ENCODE peak calls at places on chromosomes 2 and 18, in eight cellular contexts. One of them, this sample, is unnamed.

GRCh38 chr2:189179607-189179979 is at the start of gene COL5A2:
- DNase-seq in A673: peak; percentile 85
- DNase-seq in heart right ventricle: no peak
- DNase-seq in H7: no peak
- DNase-seq in NCI-H1436: no peak
- DNase-seq in activated T-helper 1 cell treated with anti-CD3 and anti-CD28 coated beads, Interleukin-12 subunit alpha, Interleukin-12 subunit beta, Interleukin-2, Interleukin-4 antibody, amounts not matched to agents 30 ng/mL and 10 ng/mL and 1 ng/mL, durations not matched to agents 14 hours and 24 hours and 36 hours: no peak
- DNase-seq in fibroblast of gingiva: peak; percentile 94
- DNase-seq in CD8-positive, alpha-beta memory T cell: no peak
- DNase-seq in this sample: no peak

GRCh38 chr2:42949125-42949524 is 156.7 kb upstream of the HAAO start:
- DNase-seq in heart right ventricle: no peak
- DNase-seq in CD8-positive, alpha-beta memory T cell: no peak
- DNase-seq in fibroblast of gingiva: no peak
- DNase-seq in NCI-H1436: no peak
- DNase-seq in activated T-helper 1 cell treated with anti-CD3 and anti-CD28 coated beads, Interleukin-12 subunit alpha, Interleukin-12 subunit beta, Interleukin-2, Interleukin-4 antibody, amounts not matched to agents 30 ng/mL and 10 ng/mL and 1 ng/mL, durations not matched to agents 14 hours and 24 hours and 36 hours: no peak
- DNase-seq in A673: no peak
- DNase-seq in H7: no peak
- DNase-seq in this sample: no peak

GRCh38 chr2:88198308-88198707 is 28.2 kb downstream of the THNSL2 start:
- DNase-seq in H7: no peak
- DNase-seq in fibroblast of gingiva: no peak
- DNase-seq in A673: no peak
- DNase-seq in activated T-helper 1 cell treated with anti-CD3 and anti-CD28 coated beads, Interleukin-12 subunit alpha, Interleukin-12 subunit beta, Interleukin-2, Interleukin-4 antibody, amounts not matched to agents 30 ng/mL and 10 ng/mL and 1 ng/mL, durations not matched to agents 14 hours and 24 hours and 36 hours: no peak
- DNase-seq in CD8-positive, alpha-beta memory T cell: no peak
- DNase-seq in heart right ventricle: no peak
- DNase-seq in NCI-H1436: no peak
- DNase-seq in this sample: no peak

GRCh38 chr2:37713258-37713700 is 41.8 kb upstream of the CDC42EP3 start:
- DNase-seq in fibroblast of gingiva: peak; percentile 90
- DNase-seq in NCI-H1436: no peak
- DNase-seq in CD8-positive, alpha-beta memory T cell: no peak
- DNase-seq in heart right ventricle: no peak
- DNase-seq in A673: no peak
- DNase-seq in H7: no peak
- DNase-seq in activated T-helper 1 cell treated with anti-CD3 and anti-CD28 coated beads, Interleukin-12 subunit alpha, Interleukin-12 subunit beta, Interleukin-2, Interleukin-4 antibody, amounts not matched to agents 30 ng/mL and 10 ng/mL and 1 ng/mL, durations not matched to agents 14 hours and 24 hours and 36 hours: no peak
- DNase-seq in this sample: no peak

GRCh38 chr2:224426650-224427049 is 24.7 kb upstream of the FAM124B start:
- DNase-seq in A673: no peak
- DNase-seq in NCI-H1436: no peak
- DNase-seq in H7: no peak
- DNase-seq in heart right ventricle: no peak
- DNase-seq in activated T-helper 1 cell treated with anti-CD3 and anti-CD28 coated beads, Interleukin-12 subunit alpha, Interleukin-12 subunit beta, Interleukin-2, Interleukin-4 antibody, amounts not matched to agents 30 ng/mL and 10 ng/mL and 1 ng/mL, durations not matched to agents 14 hours and 24 hours and 36 hours: no peak
- DNase-seq in CD8-positive, alpha-beta memory T cell: no peak
- DNase-seq in fibroblast of gingiva: no peak
- DNase-seq in this sample: no peak

GRCh38 chr2:160603771-160604510 is 110.3 kb upstream of the RBMS1 start:
- DNase-seq in NCI-H1436: no peak
- DNase-seq in heart right ventricle: no peak
- DNase-seq in A673: peak; percentile 75
- DNase-seq in activated T-helper 1 cell treated with anti-CD3 and anti-CD28 coated beads, Interleukin-12 subunit alpha, Interleukin-12 subunit beta, Interleukin-2, Interleukin-4 antibody, amounts not matched to agents 30 ng/mL and 10 ng/mL and 1 ng/mL, durations not matched to agents 14 hours and 24 hours and 36 hours: no peak
- DNase-seq in H7: no peak
- DNase-seq in CD8-positive, alpha-beta memory T cell: no peak
- DNase-seq in fibroblast of gingiva: no peak
- DNase-seq in this sample: no peak

GRCh38 chr18:72674710-72675109 is 130.6 kb upstream of the CBLN2 start:
- DNase-seq in fibroblast of gingiva: peak; percentile 17
- DNase-seq in H7: no peak
- DNase-seq in heart right ventricle: no peak
- DNase-seq in NCI-H1436: no peak
- DNase-seq in A673: no peak
- DNase-seq in CD8-positive, alpha-beta memory T cell: no peak
- DNase-seq in activated T-helper 1 cell treated with anti-CD3 and anti-CD28 coated beads, Interleukin-12 subunit alpha, Interleukin-12 subunit beta, Interleukin-2, Interleukin-4 antibody, amounts not matched to agents 30 ng/mL and 10 ng/mL and 1 ng/mL, durations not matched to agents 14 hours and 24 hours and 36 hours: no peak
- DNase-seq in this sample: no peak

GRCh38 chr2:158967114-158967730 is 1.2 kb upstream of the TANC1 start:
- DNase-seq in activated T-helper 1 cell treated with anti-CD3 and anti-CD28 coated beads, Interleukin-12 subunit alpha, Interleukin-12 subunit beta, Interleukin-2, Interleukin-4 antibody, amounts not matched to agents 30 ng/mL and 10 ng/mL and 1 ng/mL, durations not matched to agents 14 hours and 24 hours and 36 hours: no peak
- DNase-seq in heart right ventricle: no peak
- DNase-seq in CD8-positive, alpha-beta memory T cell: no peak
- DNase-seq in A673: peak; percentile 14
- DNase-seq in NCI-H1436: no peak
- DNase-seq in fibroblast of gingiva: peak; percentile 10
- DNase-seq in H7: peak; percentile 55
- DNase-seq in this sample: no peak

GRCh38 chr2:239186958-239187357 is 213.9 kb downstream of the HDAC4 start:
- DNase-seq in activated T-helper 1 cell treated with anti-CD3 and anti-CD28 coated beads, Interleukin-12 subunit alpha, Interleukin-12 subunit beta, Interleukin-2, Interleukin-4 antibody, amounts not matched to agents 30 ng/mL and 10 ng/mL and 1 ng/mL, durations not matched to agents 14 hours and 24 hours and 36 hours: no peak
- DNase-seq in CD8-positive, alpha-beta memory T cell: no peak
- DNase-seq in NCI-H1436: no peak
- DNase-seq in H7: no peak
- DNase-seq in A673: no peak
- DNase-seq in fibroblast of gingiva: no peak
- DNase-seq in heart right ventricle: no peak
- DNase-seq in this sample: no peak

GRCh38 chr2:98773169-98773568 is 42.2 kb upstream of the MGAT4A start:
- DNase-seq in activated T-helper 1 cell treated with anti-CD3 and anti-CD28 coated beads, Interleukin-12 subunit alpha, Interleukin-12 subunit beta, Interleukin-2, Interleukin-4 antibody, amounts not matched to agents 30 ng/mL and 10 ng/mL and 1 ng/mL, durations not matched to agents 14 hours and 24 hours and 36 hours: no peak
- DNase-seq in heart right ventricle: no peak
- DNase-seq in H7: no peak
- DNase-seq in fibroblast of gingiva: no peak
- DNase-seq in CD8-positive, alpha-beta memory T cell: no peak
- DNase-seq in NCI-H1436: no peak
- DNase-seq in A673: no peak
- DNase-seq in this sample: no peak

GRCh38 chr2:191927319-191927867 is 80.5 kb upstream of the CAVIN2 start:
- DNase-seq in CD8-positive, alpha-beta memory T cell: no peak
- DNase-seq in activated T-helper 1 cell treated with anti-CD3 and anti-CD28 coated beads, Interleukin-12 subunit alpha, Interleukin-12 subunit beta, Interleukin-2, Interleukin-4 antibody, amounts not matched to agents 30 ng/mL and 10 ng/mL and 1 ng/mL, durations not matched to agents 14 hours and 24 hours and 36 hours: no peak
- DNase-seq in NCI-H1436: no peak
- DNase-seq in fibroblast of gingiva: peak; percentile 92
- DNase-seq in A673: peak; percentile 61
- DNase-seq in heart right ventricle: no peak
- DNase-seq in H7: peak; percentile 14
- DNase-seq in this sample: no peak

GRCh38 chr2:143177081-143177786 is 48.0 kb downstream of the ARHGAP15 start:
- DNase-seq in H7: no peak
- DNase-seq in A673: no peak
- DNase-seq in activated T-helper 1 cell treated with anti-CD3 and anti-CD28 coated beads, Interleukin-12 subunit alpha, Interleukin-12 subunit beta, Interleukin-2, Interleukin-4 antibody, amounts not matched to agents 30 ng/mL and 10 ng/mL and 1 ng/mL, durations not matched to agents 14 hours and 24 hours and 36 hours: no peak
- DNase-seq in heart right ventricle: no peak
- DNase-seq in fibroblast of gingiva: no peak
- DNase-seq in CD8-positive, alpha-beta memory T cell: no peak
- DNase-seq in NCI-H1436: no peak
- DNase-seq in this sample: no peak

GRCh38 chr2:216838146-216838545 is 21.7 kb downstream of the TNP1 start:
- DNase-seq in H7: no peak
- DNase-seq in NCI-H1436: no peak
- DNase-seq in fibroblast of gingiva: no peak
- DNase-seq in CD8-positive, alpha-beta memory T cell: no peak
- DNase-seq in heart right ventricle: peak; percentile 45
- DNase-seq in A673: no peak
- DNase-seq in activated T-helper 1 cell treated with anti-CD3 and anti-CD28 coated beads, Interleukin-12 subunit alpha, Interleukin-12 subunit beta, Interleukin-2, Interleukin-4 antibody, amounts not matched to agents 30 ng/mL and 10 ng/mL and 1 ng/mL, durations not matched to agents 14 hours and 24 hours and 36 hours: no peak
- DNase-seq in this sample: no peak

GRCh38 chr2:178284613-178285286 is 90.4 kb downstream of the OSBPL6 start:
- DNase-seq in activated T-helper 1 cell treated with anti-CD3 and anti-CD28 coated beads, Interleukin-12 subunit alpha, Interleukin-12 subunit beta, Interleukin-2, Interleukin-4 antibody, amounts not matched to agents 30 ng/mL and 10 ng/mL and 1 ng/mL, durations not matched to agents 14 hours and 24 hours and 36 hours: no peak
- DNase-seq in H7: no peak
- DNase-seq in A673: no peak
- DNase-seq in CD8-positive, alpha-beta memory T cell: no peak
- DNase-seq in fibroblast of gingiva: no peak
- DNase-seq in NCI-H1436: no peak
- DNase-seq in heart right ventricle: no peak
- DNase-seq in this sample: no peak

GRCh38 chr2:52141076-52141475 is 1109.1 kb upstream of the NRXN1 start:
- DNase-seq in heart right ventricle: no peak
- DNase-seq in H7: no peak
- DNase-seq in activated T-helper 1 cell treated with anti-CD3 and anti-CD28 coated beads, Interleukin-12 subunit alpha, Interleukin-12 subunit beta, Interleukin-2, Interleukin-4 antibody, amounts not matched to agents 30 ng/mL and 10 ng/mL and 1 ng/mL, durations not matched to agents 14 hours and 24 hours and 36 hours: no peak
- DNase-seq in NCI-H1436: no peak
- DNase-seq in A673: no peak
- DNase-seq in fibroblast of gingiva: no peak
- DNase-seq in CD8-positive, alpha-beta memory T cell: no peak
- DNase-seq in this sample: no peak

GRCh38 chr18:23405626-23406025 is 47.5 kb upstream of the RIOK3 start:
- DNase-seq in A673: no peak
- DNase-seq in heart right ventricle: no peak
- DNase-seq in CD8-positive, alpha-beta memory T cell: no peak
- DNase-seq in activated T-helper 1 cell treated with anti-CD3 and anti-CD28 coated beads, Interleukin-12 subunit alpha, Interleukin-12 subunit beta, Interleukin-2, Interleukin-4 antibody, amounts not matched to agents 30 ng/mL and 10 ng/mL and 1 ng/mL, durations not matched to agents 14 hours and 24 hours and 36 hours: no peak
- DNase-seq in H7: no peak
- DNase-seq in fibroblast of gingiva: no peak
- DNase-seq in NCI-H1436: no peak
- DNase-seq in this sample: no peak

GRCh38 chr2:155266109-155266508 is 567.6 kb downstream of the KCNJ3 start:
- DNase-seq in NCI-H1436: no peak
- DNase-seq in H7: no peak
- DNase-seq in activated T-helper 1 cell treated with anti-CD3 and anti-CD28 coated beads, Interleukin-12 subunit alpha, Interleukin-12 subunit beta, Interleukin-2, Interleukin-4 antibody, amounts not matched to agents 30 ng/mL and 10 ng/mL and 1 ng/mL, durations not matched to agents 14 hours and 24 hours and 36 hours: no peak
- DNase-seq in fibroblast of gingiva: no peak
- DNase-seq in CD8-positive, alpha-beta memory T cell: no peak
- DNase-seq in heart right ventricle: no peak
- DNase-seq in A673: no peak
- DNase-seq in this sample: no peak

GRCh38 chr2:56749152-56749752 is 565.5 kb downstream of the CCDC85A start:
- DNase-seq in NCI-H1436: peak; percentile 43
- DNase-seq in heart right ventricle: no peak
- DNase-seq in fibroblast of gingiva: peak; percentile 25
- DNase-seq in H7: no peak
- DNase-seq in A673: peak; percentile 49
- DNase-seq in activated T-helper 1 cell treated with anti-CD3 and anti-CD28 coated beads, Interleukin-12 subunit alpha, Interleukin-12 subunit beta, Interleukin-2, Interleukin-4 antibody, amounts not matched to agents 30 ng/mL and 10 ng/mL and 1 ng/mL, durations not matched to agents 14 hours and 24 hours and 36 hours: no peak
- DNase-seq in CD8-positive, alpha-beta memory T cell: no peak
- DNase-seq in this sample: no peak